ENCODE peak calls at places on chromosomes 13 and 19, in ten cellular contexts. I is activated CD4-positive, alpha-beta T cell treated with anti-CD3 and anti-CD28 coated beads, Interleukin-2, amount 50 U/mL, for 1 hour; T is T follicular helper cell; D is fibroblast of pulmonary artery; A is germinal center; E is stimulated activated CD8-positive, alpha-beta memory T cell treated with anti-CD3 and anti-CD28 coated beads, Interleukin-4, amount 100 ng/mL, for 1 hour; X is NCI-H1436; L is HEK293T; W is GM12892; H is activated naive CD8-positive, alpha-beta T cell treated with anti-CD3 and anti-CD28 coated beads, Interleukin-2, amount 50 U/mL, for 24 hours. P is an unnamed sample.

GRCh38 chr13:41178040-41178439 is 16.3 kb downstream of the KBTBD7 start:
- DNase-seq in I (no peak), T (no peak), D (peak), A (no peak), E (no peak), X (no peak), L (peak), W (no peak), H (no peak), P (peak)

GRCh38 chr13:113582841-113583631 is 1.5 kb upstream of the TFDP1 start:
- DNase-seq in I (no peak), T (no peak), D (no peak), A (no peak), E (no peak), X (no peak), L (no peak), W (no peak), H (no peak), P (no peak)

GRCh38 chr19:2302319-2303208 is 5.4 kb downstream of the LINGO3 start:
- DNase-seq in I (peak), T (no peak), D (peak), A (peak), E (no peak), X (no peak), L (no peak), W (no peak), H (no peak), P (no peak)

GRCh38 chr13:111567637-111568036 is 247.2 kb downstream of the TEX29 start:
- DNase-seq in I (no peak), T (no peak), D (no peak), A (no peak), E (no peak), X (no peak), L (no peak), W (no peak), H (no peak), P (no peak)

GRCh38 chr19:29311391-29311790 is 98.4 kb upstream of the UQCRFS1 start:
- DNase-seq in I (no peak), T (no peak), D (no peak), A (no peak), E (no peak), X (peak), L (no peak), W (no peak), H (no peak), P (no peak)

GRCh38 chr13:28077231-28077630 is 23.1 kb downstream of the FLT3 start:
- DNase-seq in I (no peak), T (no peak), D (no peak), A (no peak), E (no peak), X (no peak), L (no peak), W (no peak), H (no peak), P (peak)

GRCh38 chr13:51223284-51224270 is 1.4 kb downstream of the FAM124A start:
- DNase-seq in I (no peak), T (no peak), D (no peak), A (no peak), E (no peak), X (no peak), L (no peak), W (no peak), H (no peak), P (no peak)

GRCh38 chr19:47187797-47188196 is 43.2 kb downstream of the BBC3 start:
- DNase-seq in I (no peak), T (no peak), D (no peak), A (no peak), E (no peak), X (no peak), L (no peak), W (no peak), H (no peak), P (no peak)

GRCh38 chr19:31560021-31560770 is 211.0 kb upstream of the TSHZ3 start:
- DNase-seq in I (no peak), T (no peak), D (no peak), A (no peak), E (no peak), X (no peak), L (no peak), W (no peak), H (no peak), P (no peak)

GRCh38 chr19:7920520-7921301 is 573 bp downstream of the SNAPC2 start:
- DNase-seq in I (peak), T (peak), D (peak), A (peak), E (peak), X (peak), L (peak), W (peak), H (peak), P (peak)

GRCh38 chr13:64248371-64249065 is 2832.9 kb upstream of the PCDH20 start:
- DNase-seq in I (no peak), T (no peak), D (peak), A (no peak), E (no peak), X (no peak), L (no peak), W (no peak), H (no peak), P (no peak)

GRCh38 chr13:108154421-108154858 is 60.9 kb downstream of the LIG4 start:
- DNase-seq in I (no peak), T (no peak), D (peak), A (no peak), E (no peak), X (no peak), L (no peak), W (no peak), H (no peak), P (no peak)

GRCh38 chr19:55652311-55653078 is 2.3 kb upstream of the U2AF2 start:
- DNase-seq in I (no peak), T (no peak), D (no peak), A (no peak), E (no peak), X (no peak), L (no peak), W (no peak), H (no peak), P (no peak)

GRCh38 chr13:96346846-96347367 is 257.0 kb downstream of the HS6ST3 start:
- DNase-seq in I (no peak), T (no peak), D (no peak), A (no peak), E (no peak), X (no peak), L (no peak), W (no peak), H (no peak), P (no peak)

GRCh38 chr19:39416626-39417120 is 4.2 kb downstream of the PLEKHG2 start:
- DNase-seq in I (no peak), T (no peak), D (no peak), A (no peak), E (no peak), X (no peak), L (no peak), W (no peak), H (no peak), P (no peak)

GRCh38 chr19:29145756-29146155 is 67.2 kb downstream of the UQCRFS1 start:
- DNase-seq in I (no peak), T (no peak), D (no peak), A (no peak), E (no peak), X (no peak), L (no peak), W (no peak), H (no peak), P (no peak)

GRCh38 chr19:18660939-18661338 is 22.5 kb upstream of the CRTC1 start:
- DNase-seq in I (no peak), T (no peak), D (no peak), A (no peak), E (no peak), X (no peak), L (no peak), W (no peak), H (no peak), P (no peak)

GRCh38 chr19:5867201-5868136 is 2.9 kb downstream of the FUT5 start:
- DNase-seq in I (no peak), T (no peak), D (no peak), A (no peak), E (no peak), X (no peak), L (no peak), W (no peak), H (no peak), P (no peak)

GRCh38 chr19:17077447-17078028 is 2.0 kb downstream of the MYO9B start:
- DNase-seq in I (no peak), T (no peak), D (no peak), A (no peak), E (no peak), X (no peak), L (no peak), W (no peak), H (no peak), P (no peak)

GRCh38 chr19:50844296-50844935 is 10.3 kb upstream of the KLK3 start:
- DNase-seq in I (no peak), T (no peak), D (no peak), A (no peak), E (no peak), X (peak), L (no peak), W (no peak), H (no peak), P (no peak)

GRCh38 chr19:50328257-50329145 is 676 bp downstream of the KCNC3 start:
- DNase-seq in I (no peak), T (no peak), D (no peak), A (no peak), E (no peak), X (peak), L (no peak), W (peak), H (peak), P (no peak)

GRCh38 chr19:21824679-21825078 is 11.3 kb downstream of the ZNF43 start:
- DNase-seq in I (no peak), T (no peak), D (no peak), A (no peak), E (no peak), X (no peak), L (no peak), W (no peak), H (no peak), P (no peak)

GRCh38 chr19:36771275-36772231 is 1.1 kb downstream of the ZNF850 start:
- DNase-seq in I (no peak), T (no peak), D (peak), A (peak), E (no peak), X (no peak), L (no peak), W (peak), H (peak), P (peak)